ENCODE peak calls at places on chromosomes 11 and 22, in ten cellular contexts. I is CD8-positive, alpha-beta T cell; Y is endothelial cell; K is A549; G is spleen; T is colonic mucosa; V is fibroblast of the aortic adventitia; Q is nephron progenitor cell; C is suprapubic skin; H is GM12865. P is an unnamed sample.

GRCh38 chr11:47278058-47278457 is 8.1 kb downstream of the MADD start:
- DNase-seq in C (no peak), Y (no peak), Q (no peak), I (no peak), G (no peak), T (no peak), K (no peak), V (peak), H (no peak), P (no peak)

GRCh38 chr11:2089536-2090165 is 49.5 kb downstream of the IGF2 start:
- DNase-seq in G (peak), H (peak), K (peak), I (no peak), Y (no peak), C (no peak), Q (no peak), T (no peak), V (peak), P (no peak)

GRCh38 chr11:7605544-7605943 is 67.8 kb downstream of the CYB5R2 start:
- DNase-seq in H (no peak), G (no peak), T (no peak), Y (no peak), V (peak), Q (no peak), C (no peak), K (peak), I (no peak), P (no peak)

GRCh38 chr11:124882339-124883071 is 15.2 kb downstream of the ROBO4 start:
- DNase-seq in H (no peak), C (peak), V (peak), Q (no peak), T (peak), Y (no peak), G (no peak), I (no peak), K (no peak), P (no peak)

GRCh38 chr22:39482768-39483167 is 19.3 kb upstream of the MIEF1 start:
- DNase-seq in Q (no peak), K (no peak), V (no peak), C (no peak), I (no peak), Y (no peak), T (no peak), G (no peak), H (no peak), P (no peak)

GRCh38 chr11:34236572-34236971 is 121.2 kb downstream of the ABTB2 start:
- DNase-seq in G (no peak), T (no peak), H (no peak), Q (no peak), I (no peak), C (no peak), Y (no peak), V (no peak), K (no peak), P (no peak)

GRCh38 chr11:75465701-75466531 is 32.9 kb upstream of the KLHL35 start:
- DNase-seq in V (peak), Q (no peak), T (no peak), I (no peak), Y (peak), H (no peak), G (peak), K (no peak), C (no peak), P (no peak)

GRCh38 chr11:80980221-80980620 is 1539.4 kb upstream of the TENM4 start:
- DNase-seq in V (peak), Y (no peak), H (peak), K (peak), Q (no peak), C (no peak), T (no peak), G (no peak), I (no peak), P (no peak)

GRCh38 chr11:76120513-76121081 is 85.7 kb downstream of the WNT11 start:
- DNase-seq in T (peak), K (no peak), H (no peak), G (no peak), C (no peak), Q (no peak), Y (peak), I (no peak), V (peak), P (no peak)

GRCh38 chr11:78216571-78217287 is 28.0 kb downstream of the USP35 start:
- DNase-seq in G (no peak), H (no peak), Y (no peak), Q (no peak), V (peak), K (peak), I (no peak), C (no peak), T (no peak), P (no peak)

GRCh38 chr11:12674936-12675696 is 895 bp downstream of the TEAD1 start:
- DNase-seq in H (no peak), T (no peak), Y (peak), I (no peak), V (peak), C (peak), K (no peak), Q (peak), G (no peak), P (no peak)

GRCh38 chr11:58406774-58407173 is at the start of gene OR5B3:
- DNase-seq in K (no peak), Q (no peak), Y (no peak), C (no peak), T (no peak), V (no peak), I (no peak), G (no peak), H (no peak), P (no peak)

GRCh38 chr11:75160328-75160757 is 9.4 kb downstream of the SLCO2B1 start:
- DNase-seq in I (no peak), T (peak), Q (no peak), G (no peak), Y (no peak), H (no peak), V (no peak), C (no peak), K (no peak), P (no peak)

GRCh38 chr11:67628710-67629385 is 889 bp downstream of the NUDT8 start:
- DNase-seq in C (peak), I (no peak), Q (no peak), G (no peak), Y (no peak), T (no peak), V (no peak), H (no peak), K (no peak), P (no peak)
- TF ChIP-seq CTCF in C (no peak), I (no peak), Q (no peak), G (no peak), Y (no peak), T (no peak), V (no peak), H (no peak), K (no peak), P (no peak)

GRCh38 chr11:104259121-104259610 is 95.2 kb upstream of the PDGFD start:
- DNase-seq in T (no peak), H (no peak), C (no peak), V (no peak), G (no peak), Y (no peak), Q (no peak), I (no peak), K (no peak), P (no peak)

GRCh38 chr11:104260456-104260855 is 96.5 kb upstream of the PDGFD start:
- DNase-seq in C (no peak), H (no peak), T (no peak), G (no peak), I (no peak), Q (no peak), Y (no peak), V (no peak), K (no peak), P (no peak)

GRCh38 chr11:104254347-104254746 is 90.4 kb upstream of the PDGFD start:
- DNase-seq in Q (peak), C (no peak), I (no peak), Y (peak), H (peak), K (peak), T (peak), V (peak), G (no peak), P (no peak)

GRCh38 chr11:104256525-104256924 is 92.6 kb upstream of the PDGFD start:
- DNase-seq in I (no peak), C (no peak), G (no peak), K (peak), Y (no peak), Q (no peak), H (no peak), V (peak), T (no peak), P (no peak)
- TF ChIP-seq CTCF in I (no peak), C (no peak), G (no peak), K (no peak), Y (no peak), Q (no peak), H (no peak), V (no peak), T (no peak), P (no peak)

GRCh38 chr11:95545116-95545875 is 244.3 kb downstream of the FAM76B start:
- DNase-seq in C (no peak), I (no peak), Q (no peak), V (no peak), T (no peak), Y (peak), H (peak), G (no peak), K (no peak), P (no peak)
- TF ChIP-seq CTCF in C (no peak), I (no peak), Q (no peak), V (no peak), T (no peak), Y (no peak), H (peak), G (no peak), K (no peak), P (no peak)

DNA sequence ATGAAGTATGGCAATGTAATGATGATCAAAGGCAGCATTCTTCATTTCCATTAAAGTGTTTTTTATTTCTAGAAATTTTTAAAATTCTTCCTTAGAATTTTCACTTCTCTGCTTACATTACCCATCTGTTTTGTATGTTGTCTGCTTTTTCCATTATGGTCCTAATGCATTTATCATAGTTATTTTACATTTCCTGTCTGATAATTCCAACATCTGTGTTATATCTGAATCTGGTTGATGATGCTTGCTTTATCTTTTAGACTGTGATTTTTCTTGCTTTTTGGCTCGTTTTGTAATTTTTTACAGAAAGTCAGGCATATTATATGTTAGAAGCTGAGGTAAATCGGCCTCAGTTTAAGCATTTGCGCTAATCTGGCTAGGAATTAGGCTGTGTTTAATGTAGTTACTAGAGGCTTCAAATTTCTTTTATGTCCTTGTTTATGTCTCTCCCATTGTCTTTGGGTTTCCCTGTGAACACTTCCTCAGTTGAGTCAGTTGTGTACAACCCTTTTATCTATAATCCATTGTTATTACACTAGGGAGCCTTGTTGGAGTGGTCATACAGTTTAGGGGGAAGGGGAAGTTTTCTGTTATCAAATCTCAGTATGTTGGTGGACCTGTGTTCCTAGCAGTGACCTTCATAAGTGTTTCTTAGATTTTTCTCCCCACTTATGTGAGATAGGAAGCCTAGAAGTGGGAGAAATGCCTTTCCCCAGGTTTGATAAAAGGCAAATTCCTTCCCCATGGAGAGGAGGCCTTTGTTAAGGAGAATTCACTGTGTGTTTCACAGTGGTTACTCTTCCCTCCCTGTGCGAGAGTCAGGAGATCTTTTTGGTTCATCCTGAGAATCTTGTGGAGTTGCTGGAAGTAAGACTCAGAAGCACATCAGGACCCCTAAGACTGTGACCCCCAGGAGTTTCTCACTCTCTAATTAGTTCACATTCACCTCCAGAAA is 437.5 kb downstream of the INSC start:
- DNase-seq in C (no peak), T (no peak), Q (no peak), H (no peak), V (no peak), I (no peak), K (no peak), G (no peak), Y (no peak), P (no peak)
- TF ChIP-seq CTCF in C (no peak), T (no peak), Q (no peak), H (no peak), V (no peak), I (no peak), K (no peak), G (no peak), Y (no peak), P (no peak)

GRCh38 chr11:134246100-134246499 is 7.1 kb downstream of the THYN1 start:
- DNase-seq in T (no peak), H (no peak), K (no peak), V (no peak), G (no peak), C (no peak), Y (no peak), I (no peak), Q (no peak), P (no peak)

GRCh38 chr11:134245434-134245833 is 7.7 kb downstream of the THYN1 start:
- DNase-seq in I (no peak), V (no peak), Y (no peak), H (no peak), G (no peak), Q (no peak), K (no peak), C (peak), T (no peak), P (no peak)

GRCh38 chr11:134246678-134247077 is 6.5 kb downstream of the THYN1 start:
- DNase-seq in H (no peak), T (no peak), V (no peak), Y (no peak), I (no peak), C (no peak), Q (no peak), K (no peak), G (no peak), P (no peak)

GRCh38 chr11:134243913-134244312 is 9.2 kb downstream of the THYN1 start:
- DNase-seq in K (no peak), H (no peak), Q (no peak), V (no peak), Y (no peak), I (no peak), G (no peak), C (no peak), T (no peak), P (no peak)

GRCh38 chr11:134244593-134244992 is 8.6 kb downstream of the THYN1 start:
- DNase-seq in V (no peak), T (no peak), G (no peak), I (no peak), H (peak), Q (peak), C (peak), K (peak), Y (peak), P (no peak)
- TF ChIP-seq CTCF in V (peak), T (peak), G (peak), I (peak), H (peak), Q (peak), C (peak), K (peak), Y (peak), P (no peak)

P was measured in mesothelial cell of epicardium.